ENCODE peak calls at places on chromosome 3, in five cellular contexts. One of them, this sample, is unnamed.

GRCh38 chr3:136984837-136985236 is 27.1 kb downstream of the IL20RB start:
- DNase-seq in neuronal stem cell: no peak
- DNase-seq in IMR-90: peak
- DNase-seq in mesendoderm: peak
- DNase-seq in H1: no peak
- DNase-seq in this sample: peak

GRCh38 chr3:11643212-11644087 is at the start of gene VGLL4:
- DNase-seq in neuronal stem cell: peak
- DNase-seq in mesendoderm: peak
- DNase-seq in IMR-90: peak
- DNase-seq in H1: peak
- DNase-seq in this sample: peak

GRCh38 chr3:74532446-74532845 is 82.0 kb downstream of the CNTN3 start:
- DNase-seq in mesendoderm: peak
- DNase-seq in neuronal stem cell: no peak
- DNase-seq in H1: no peak
- DNase-seq in IMR-90: peak
- DNase-seq in this sample: no peak

GRCh38 chr3:3594986-3595385 is 204.2 kb upstream of the LRRN1 start:
- DNase-seq in IMR-90: no peak
- DNase-seq in neuronal stem cell: no peak
- DNase-seq in H1: no peak
- DNase-seq in mesendoderm: no peak
- DNase-seq in this sample: no peak

GRCh38 chr3:16136042-16136441 is 38.4 kb upstream of the GALNT15 start:
- DNase-seq in mesendoderm: no peak
- DNase-seq in IMR-90: peak
- DNase-seq in neuronal stem cell: no peak
- DNase-seq in H1: no peak
- DNase-seq in this sample: no peak

GRCh38 chr3:153138267-153139210 is 23.5 kb upstream of the RAP2B start:
- DNase-seq in H1: no peak
- DNase-seq in IMR-90: peak
- DNase-seq in mesendoderm: peak
- DNase-seq in neuronal stem cell: no peak
- DNase-seq in this sample: peak

GRCh38 chr3:80050826-80051601 is 283.2 kb upstream of the ROBO1 start:
- DNase-seq in neuronal stem cell: no peak
- DNase-seq in IMR-90: no peak
- DNase-seq in H1: no peak
- DNase-seq in mesendoderm: no peak
- DNase-seq in this sample: no peak

GRCh38 chr3:99172736-99173657 is 271.5 kb upstream of the DCBLD2 start:
- DNase-seq in H1: peak
- DNase-seq in IMR-90: peak
- DNase-seq in neuronal stem cell: peak
- DNase-seq in mesendoderm: peak
- DNase-seq in this sample: peak

GRCh38 chr3:107523361-107524213 is 825 bp downstream of the BBX start:
- DNase-seq in H1: peak
- DNase-seq in IMR-90: peak
- DNase-seq in neuronal stem cell: peak
- DNase-seq in mesendoderm: peak
- DNase-seq in this sample: peak

GRCh38 chr3:51398595-51399310 is 7.7 kb downstream of the RBM15B start:
- DNase-seq in IMR-90: no peak
- DNase-seq in H1: no peak
- DNase-seq in mesendoderm: no peak
- DNase-seq in neuronal stem cell: no peak
- DNase-seq in this sample: no peak

GRCh38 chr3:82329300-82329699 is 567.9 kb upstream of the GBE1 start:
- DNase-seq in neuronal stem cell: no peak
- DNase-seq in mesendoderm: no peak
- DNase-seq in IMR-90: no peak
- DNase-seq in H1: no peak
- DNase-seq in this sample: no peak

GRCh38 chr3:76582632-76583378 is 457.1 kb upstream of the ROBO2 start:
- DNase-seq in neuronal stem cell: no peak
- DNase-seq in mesendoderm: peak
- DNase-seq in H1: no peak
- DNase-seq in IMR-90: peak
- DNase-seq in this sample: no peak

GRCh38 chr3:50441818-50442217 is 61.6 kb downstream of the CACNA2D2 start:
- DNase-seq in neuronal stem cell: no peak
- DNase-seq in mesendoderm: peak
- DNase-seq in H1: no peak
- DNase-seq in IMR-90: no peak
- DNase-seq in this sample: no peak

GRCh38 chr3:62965311-62965710 is 90.1 kb upstream of the CADPS start:
- DNase-seq in neuronal stem cell: no peak
- DNase-seq in IMR-90: no peak
- DNase-seq in mesendoderm: no peak
- DNase-seq in H1: no peak
- DNase-seq in this sample: no peak

GRCh38 chr3:158522737-158523136 is 48.3 kb upstream of the MLF1 start:
- DNase-seq in mesendoderm: no peak
- DNase-seq in H1: no peak
- DNase-seq in IMR-90: peak
- DNase-seq in neuronal stem cell: no peak
- DNase-seq in this sample: no peak

GRCh38 chr3:131231710-131232348 is 149.7 kb upstream of the NUDT16 start:
- DNase-seq in H1: no peak
- DNase-seq in mesendoderm: no peak
- DNase-seq in neuronal stem cell: no peak
- DNase-seq in IMR-90: no peak
- DNase-seq in this sample: no peak

GRCh38 chr3:163273694-163274093 is 1777.1 kb downstream of the OTOL1 start:
- DNase-seq in IMR-90: no peak
- DNase-seq in mesendoderm: no peak
- DNase-seq in neuronal stem cell: no peak
- DNase-seq in H1: no peak
- DNase-seq in this sample: no peak

GRCh38 chr3:128784228-128784627 is 58.2 kb downstream of the RAB7A start:
- DNase-seq in mesendoderm: peak
- DNase-seq in H1: peak
- DNase-seq in neuronal stem cell: peak
- DNase-seq in IMR-90: no peak
- DNase-seq in this sample: no peak

GRCh38 chr3:142896996-142897395 is 8.1 kb upstream of the PCOLCE2 start:
- DNase-seq in IMR-90: no peak
- DNase-seq in neuronal stem cell: no peak
- DNase-seq in mesendoderm: no peak
- DNase-seq in H1: no peak
- DNase-seq in this sample: no peak

GRCh38 chr3:71057526-71057894 is 526.0 kb downstream of the FOXP1 start:
- DNase-seq in IMR-90: peak
- DNase-seq in mesendoderm: no peak
- DNase-seq in neuronal stem cell: no peak
- DNase-seq in H1: no peak
- DNase-seq in this sample: no peak

GRCh38 chr3:112489674-112490479 is 9.4 kb downstream of the BTLA start:
- DNase-seq in IMR-90: no peak
- DNase-seq in neuronal stem cell: no peak
- DNase-seq in H1: no peak
- DNase-seq in mesendoderm: no peak
- DNase-seq in this sample: no peak

GRCh38 chr3:13082677-13083076 is 9.4 kb upstream of the IQSEC1 start:
- DNase-seq in mesendoderm: no peak
- DNase-seq in IMR-90: no peak
- DNase-seq in neuronal stem cell: no peak
- DNase-seq in H1: no peak
- DNase-seq in this sample: no peak

GRCh38 chr3:10756546-10756945 is 59.5 kb upstream of the SLC6A11 start:
- DNase-seq in IMR-90: no peak
- DNase-seq in mesendoderm: no peak
- DNase-seq in H1: no peak
- DNase-seq in neuronal stem cell: no peak
- DNase-seq in this sample: no peak

DNA sequence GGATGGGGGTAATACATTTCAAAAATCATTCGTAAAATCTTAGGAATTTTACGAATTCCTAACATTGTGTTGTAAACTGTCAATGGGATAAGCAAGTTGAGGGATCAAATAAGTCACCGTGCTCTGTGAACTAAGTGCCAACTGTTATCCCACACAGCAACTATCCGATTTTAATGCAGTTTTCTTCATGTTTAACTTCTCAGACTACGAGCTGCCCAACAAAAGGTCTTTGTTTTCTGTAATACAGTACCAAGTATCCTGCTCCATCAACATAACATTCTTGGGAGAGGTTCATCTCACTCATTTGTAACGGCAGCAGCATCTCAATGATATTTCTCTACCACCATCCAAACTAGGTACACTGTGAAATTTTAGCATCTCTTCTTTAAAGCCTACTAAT is 654.1 kb upstream of the LMCD1 start:
- DNase-seq in mesendoderm: peak
- DNase-seq in IMR-90: no peak
- DNase-seq in H1: no peak
- DNase-seq in neuronal stem cell: no peak
- DNase-seq in this sample: no peak
- H3K4me3 ChIP-seq in mesendoderm: no peak
- H3K4me3 ChIP-seq in IMR-90: no peak
- H3K4me3 ChIP-seq in H1: no peak
- H3K4me3 ChIP-seq in neuronal stem cell: no peak
- H3K4me3 ChIP-seq in this sample: no peak

GRCh38 chr3:159904911-159905310 is 83.7 kb upstream of the IL12A start:
- DNase-seq in mesendoderm: no peak
- DNase-seq in neuronal stem cell: no peak
- DNase-seq in H1: no peak
- DNase-seq in IMR-90: peak
- DNase-seq in this sample: no peak

GRCh38 chr3:159904455-159904854 is 84.2 kb upstream of the IL12A start:
- DNase-seq in H1: no peak
- DNase-seq in IMR-90: no peak
- DNase-seq in mesendoderm: no peak
- DNase-seq in neuronal stem cell: no peak
- DNase-seq in this sample: no peak

GRCh38 chr3:159899198-159899597 is 89.4 kb upstream of the IL12A start:
- DNase-seq in IMR-90: no peak
- DNase-seq in neuronal stem cell: no peak
- DNase-seq in mesendoderm: no peak
- DNase-seq in H1: no peak
- DNase-seq in this sample: no peak

GRCh38 chr3:159898147-159898546 is 90.5 kb upstream of the IL12A start:
- DNase-seq in mesendoderm: no peak
- DNase-seq in neuronal stem cell: no peak
- DNase-seq in H1: no peak
- DNase-seq in IMR-90: no peak
- DNase-seq in this sample: no peak

GRCh38 chr3:159902531-159903314 is 85.9 kb upstream of the IL12A start:
- DNase-seq in IMR-90: no peak
- DNase-seq in neuronal stem cell: no peak
- DNase-seq in mesendoderm: peak
- DNase-seq in H1: no peak
- DNase-seq in this sample: no peak
- H2BK15ac ChIP-seq in IMR-90: no peak
- H2BK15ac ChIP-seq in neuronal stem cell: no peak
- H2BK15ac ChIP-seq in mesendoderm: no peak
- H2BK15ac ChIP-seq in H1: no peak
- H2BK15ac ChIP-seq in this sample: no peak

GRCh38 chr3:159765860-159766294 is 222.8 kb upstream of the IL12A start:
- DNase-seq in H1: no peak
- DNase-seq in mesendoderm: peak
- DNase-seq in IMR-90: no peak
- DNase-seq in neuronal stem cell: no peak
- DNase-seq in this sample: no peak
- H3K4me3 ChIP-seq in H1: peak
- H3K4me3 ChIP-seq in mesendoderm: no peak
- H3K4me3 ChIP-seq in IMR-90: peak
- H3K4me3 ChIP-seq in neuronal stem cell: peak
- H3K4me3 ChIP-seq in this sample: peak

DNA sequence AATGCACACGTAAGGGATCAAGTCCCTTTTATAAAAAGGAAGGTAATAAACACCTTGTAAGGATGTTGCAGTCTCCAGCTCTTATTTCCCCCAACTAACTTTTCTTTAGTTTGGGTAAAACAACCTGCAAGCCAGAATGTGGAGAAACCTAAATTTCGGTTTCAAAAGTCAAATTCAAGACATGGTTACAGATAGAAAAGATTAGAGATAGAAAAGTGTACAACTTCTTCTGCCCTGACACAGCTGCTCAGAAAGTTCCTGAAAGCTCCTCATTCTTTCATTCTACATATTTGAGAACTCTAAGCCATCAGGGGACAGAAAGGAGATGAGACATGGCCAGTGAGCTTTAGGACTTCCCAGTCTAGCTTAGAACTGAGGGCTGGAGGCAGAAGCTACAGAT is 574.9 kb downstream of the DIPK2A start:
- DNase-seq in neuronal stem cell: no peak
- DNase-seq in mesendoderm: no peak
- DNase-seq in H1: no peak
- DNase-seq in IMR-90: no peak
- DNase-seq in this sample: no peak
- H2BK15ac ChIP-seq in neuronal stem cell: no peak
- H2BK15ac ChIP-seq in mesendoderm: no peak
- H2BK15ac ChIP-seq in H1: no peak
- H2BK15ac ChIP-seq in IMR-90: no peak
- H2BK15ac ChIP-seq in this sample: no peak

GRCh38 chr3:44476963-44477311 is 533 bp downstream of the ZNF445 start:
- DNase-seq in IMR-90: no peak
- DNase-seq in mesendoderm: no peak
- DNase-seq in H1: no peak
- DNase-seq in neuronal stem cell: no peak
- DNase-seq in this sample: no peak
- H3K4me3 ChIP-seq in IMR-90: peak
- H3K4me3 ChIP-seq in mesendoderm: peak
- H3K4me3 ChIP-seq in H1: peak
- H3K4me3 ChIP-seq in neuronal stem cell: peak
- H3K4me3 ChIP-seq in this sample: peak

GRCh38 chr3:69725994-69726571 is 13.2 kb upstream of the MITF start:
- DNase-seq in neuronal stem cell: no peak
- DNase-seq in IMR-90: no peak
- DNase-seq in H1: no peak
- DNase-seq in mesendoderm: no peak
- DNase-seq in this sample: no peak

GRCh38 chr3:69731080-69731479 is 8.2 kb upstream of the MITF start:
- DNase-seq in IMR-90: no peak
- DNase-seq in H1: no peak
- DNase-seq in neuronal stem cell: no peak
- DNase-seq in mesendoderm: peak
- DNase-seq in this sample: no peak

GRCh38 chr3:69724722-69725435 is 14.4 kb upstream of the MITF start:
- DNase-seq in neuronal stem cell: no peak
- DNase-seq in H1: no peak
- DNase-seq in IMR-90: no peak
- DNase-seq in mesendoderm: peak
- DNase-seq in this sample: peak

DNA sequence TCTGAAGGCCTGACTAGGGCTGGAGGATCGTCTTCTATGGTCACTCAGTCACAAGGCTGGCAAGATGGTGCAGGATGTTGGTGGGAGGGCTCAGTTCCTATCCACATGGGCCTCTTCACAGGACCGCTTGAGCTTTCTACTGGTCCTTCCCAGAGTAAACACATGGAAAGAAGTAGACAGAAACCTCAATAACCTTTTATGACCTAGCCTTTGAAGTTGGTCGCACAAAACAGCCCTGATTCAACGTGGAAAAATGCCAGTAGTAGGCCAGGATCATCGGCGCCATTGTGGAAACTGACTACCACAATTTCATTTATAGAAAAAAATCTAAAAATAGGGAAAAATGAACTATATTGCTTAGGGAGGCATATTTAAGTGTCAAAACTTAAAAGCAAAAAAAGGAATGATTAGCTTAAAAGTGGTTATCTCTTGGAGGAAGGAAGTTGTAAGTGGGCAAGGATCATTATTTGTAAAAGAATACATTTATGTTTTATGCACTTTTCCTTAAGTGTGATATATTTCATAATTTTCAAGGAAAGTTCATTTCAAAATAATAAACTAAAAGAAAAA is 9.8 kb upstream of the MITF start:
- DNase-seq in mesendoderm: no peak
- DNase-seq in H1: no peak
- DNase-seq in IMR-90: no peak
- DNase-seq in neuronal stem cell: no peak
- DNase-seq in this sample: no peak
- H2BK15ac ChIP-seq in mesendoderm: no peak
- H2BK15ac ChIP-seq in H1: no peak
- H2BK15ac ChIP-seq in IMR-90: no peak
- H2BK15ac ChIP-seq in neuronal stem cell: no peak
- H2BK15ac ChIP-seq in this sample: no peak